ENCODE peak calls at places on chromosomes 2 and 18, in five cellular contexts. One of them, this sample, is unnamed.

GRCh38 chr2:178522950-178523595 is 42.8 kb downstream of the PLEKHA3 start:
- DNase-seq in A549: peak
- DNase-seq in H1: peak
- DNase-seq in IMR-90: peak
- DNase-seq in GM12878: peak
- DNase-seq in this sample: peak

GRCh38 chr2:70645733-70646420 is 92.3 kb upstream of the TGFA start:
- DNase-seq in A549: peak
- DNase-seq in H1: no peak
- DNase-seq in GM12878: no peak
- DNase-seq in IMR-90: no peak
- DNase-seq in this sample: peak

GRCh38 chr2:70596739-70597138 is 43.1 kb upstream of the TGFA start:
- DNase-seq in IMR-90: no peak
- DNase-seq in GM12878: no peak
- DNase-seq in A549: no peak
- DNase-seq in H1: no peak
- DNase-seq in this sample: no peak

GRCh38 chr18:21433436-21433835 is 167.1 kb downstream of the ESCO1 start:
- DNase-seq in H1: no peak
- DNase-seq in GM12878: no peak
- DNase-seq in A549: no peak
- DNase-seq in IMR-90: no peak
- DNase-seq in this sample: no peak

GRCh38 chr18:42092848-42093247 is 137.8 kb downstream of the PIK3C3 start:
- DNase-seq in GM12878: no peak
- DNase-seq in IMR-90: no peak
- DNase-seq in H1: no peak
- DNase-seq in A549: no peak
- DNase-seq in this sample: no peak

GRCh38 chr18:48405108-48405507 is 4.1 kb downstream of the ZBTB7C start:
- DNase-seq in GM12878: no peak
- DNase-seq in A549: no peak
- DNase-seq in H1: no peak
- DNase-seq in IMR-90: peak
- DNase-seq in this sample: peak

GRCh38 chr2:66701251-66701650 is 266.3 kb downstream of the MEIS1 start:
- DNase-seq in H1: no peak
- DNase-seq in A549: no peak
- DNase-seq in IMR-90: no peak
- DNase-seq in GM12878: no peak
- DNase-seq in this sample: no peak

GRCh38 chr2:5981241-5982055 is 289.3 kb downstream of the SOX11 start:
- DNase-seq in GM12878: no peak
- DNase-seq in A549: no peak
- DNase-seq in H1: no peak
- DNase-seq in IMR-90: peak
- DNase-seq in this sample: peak

GRCh38 chr2:7685342-7686015 is 768.3 kb downstream of the RNF144A start:
- DNase-seq in IMR-90: peak
- DNase-seq in H1: no peak
- DNase-seq in GM12878: no peak
- DNase-seq in A549: peak
- DNase-seq in this sample: no peak

GRCh38 chr2:235330775-235331438 is 162.9 kb upstream of the AGAP1 start:
- DNase-seq in IMR-90: peak
- DNase-seq in H1: no peak
- DNase-seq in GM12878: no peak
- DNase-seq in A549: peak
- DNase-seq in this sample: no peak

GRCh38 chr2:29747786-29748470 is 173.5 kb downstream of the ALK start:
- DNase-seq in GM12878: no peak
- DNase-seq in H1: no peak
- DNase-seq in A549: peak
- DNase-seq in IMR-90: peak
- DNase-seq in this sample: no peak

GRCh38 chr2:191637182-191638078 is 40.5 kb upstream of the NABP1 start:
- DNase-seq in GM12878: no peak
- DNase-seq in A549: peak
- DNase-seq in H1: no peak
- DNase-seq in IMR-90: peak
- DNase-seq in this sample: no peak

GRCh38 chr2:189162566-189162965 is 17.0 kb downstream of the COL5A2 start:
- DNase-seq in GM12878: no peak
- DNase-seq in A549: no peak
- DNase-seq in IMR-90: no peak
- DNase-seq in H1: no peak
- DNase-seq in this sample: no peak

GRCh38 chr2:158061763-158062162 is 39.9 kb upstream of the UPP2 start:
- DNase-seq in H1: no peak
- DNase-seq in GM12878: no peak
- DNase-seq in IMR-90: no peak
- DNase-seq in A549: no peak
- DNase-seq in this sample: no peak

GRCh38 chr18:70464343-70465114 is 175.7 kb downstream of the SOCS6 start:
- DNase-seq in IMR-90: peak
- DNase-seq in A549: peak
- DNase-seq in GM12878: no peak
- DNase-seq in H1: peak
- DNase-seq in this sample: peak

GRCh38 chr2:10283106-10284062 is 19.3 kb upstream of the HPCAL1 start:
- DNase-seq in GM12878: no peak
- DNase-seq in H1: no peak
- DNase-seq in IMR-90: peak
- DNase-seq in A549: peak
- DNase-seq in this sample: peak

GRCh38 chr2:218002103-218002502 is 692 bp downstream of the TNS1 start:
- DNase-seq in A549: no peak
- DNase-seq in IMR-90: no peak
- DNase-seq in GM12878: no peak
- DNase-seq in H1: no peak
- DNase-seq in this sample: peak

GRCh38 chr2:40155728-40156127 is 296.2 kb downstream of the SLC8A1 start:
- DNase-seq in H1: no peak
- DNase-seq in GM12878: no peak
- DNase-seq in A549: no peak
- DNase-seq in IMR-90: peak
- DNase-seq in this sample: no peak

GRCh38 chr2:223882715-223883114 is 45.3 kb upstream of the AP1S3 start:
- DNase-seq in H1: no peak
- DNase-seq in GM12878: no peak
- DNase-seq in IMR-90: no peak
- DNase-seq in A549: no peak
- DNase-seq in this sample: no peak

GRCh38 chr2:223880779-223881178 is 43.4 kb upstream of the AP1S3 start:
- DNase-seq in A549: no peak
- DNase-seq in H1: no peak
- DNase-seq in GM12878: no peak
- DNase-seq in IMR-90: no peak
- DNase-seq in this sample: no peak

GRCh38 chr2:223873672-223874071 is 36.3 kb upstream of the AP1S3 start:
- DNase-seq in A549: no peak
- DNase-seq in H1: no peak
- DNase-seq in IMR-90: no peak
- DNase-seq in GM12878: no peak
- DNase-seq in this sample: no peak

GRCh38 chr2:223877771-223878410 is 40.5 kb upstream of the AP1S3 start:
- DNase-seq in H1: no peak
- DNase-seq in A549: no peak
- DNase-seq in GM12878: no peak
- DNase-seq in IMR-90: no peak
- DNase-seq in this sample: no peak
- TF ChIP-seq RAD21 in H1: no peak
- TF ChIP-seq RAD21 in A549: no peak
- TF ChIP-seq RAD21 in GM12878: no peak
- TF ChIP-seq RAD21 in IMR-90: no peak
- TF ChIP-seq RAD21 in this sample: no peak

GRCh38 chr2:109440507-109441156 is 173.1 kb downstream of the SEPTIN10 start:
- DNase-seq in A549: no peak
- DNase-seq in H1: no peak
- DNase-seq in IMR-90: no peak
- DNase-seq in GM12878: no peak
- DNase-seq in this sample: no peak
- TF ChIP-seq RAD21 in A549: no peak
- TF ChIP-seq RAD21 in H1: no peak
- TF ChIP-seq RAD21 in IMR-90: no peak
- TF ChIP-seq RAD21 in GM12878: no peak
- TF ChIP-seq RAD21 in this sample: no peak

GRCh38 chr2:164046040-164046439 is 310.2 kb upstream of the FIGN start:
- DNase-seq in A549: no peak
- DNase-seq in GM12878: no peak
- DNase-seq in IMR-90: no peak
- DNase-seq in H1: no peak
- DNase-seq in this sample: no peak
- TF ChIP-seq RAD21 in A549: no peak
- TF ChIP-seq RAD21 in GM12878: no peak
- TF ChIP-seq RAD21 in IMR-90: no peak
- TF ChIP-seq RAD21 in H1: no peak
- TF ChIP-seq RAD21 in this sample: no peak

DNA sequence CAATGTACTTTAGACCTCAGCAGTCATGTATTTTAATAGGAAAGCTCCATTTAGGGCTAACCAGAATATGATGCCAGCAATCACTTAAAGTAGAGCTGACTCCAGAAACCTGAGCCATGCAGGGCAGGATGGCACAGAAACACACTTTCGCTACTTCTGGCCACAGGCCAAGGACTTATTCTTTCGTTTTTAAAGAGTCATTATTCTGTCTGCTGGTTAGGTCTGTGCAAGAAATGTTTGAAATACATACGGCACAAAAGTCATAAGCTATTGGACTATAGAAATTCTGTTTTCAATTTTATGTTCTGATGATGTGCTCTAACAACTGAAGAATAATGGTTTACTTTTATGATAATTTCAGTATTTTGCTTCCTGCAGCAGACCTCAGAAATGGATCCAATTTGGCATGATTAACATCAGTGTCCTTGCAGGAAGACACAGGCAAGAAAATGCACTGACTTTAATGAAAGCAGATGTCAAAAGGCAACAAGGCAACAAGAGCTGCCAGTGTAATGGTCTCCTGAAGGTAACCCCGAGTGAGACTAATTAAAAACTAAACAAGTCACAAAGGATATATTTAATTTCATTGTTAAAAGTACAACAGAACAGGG is 114.4 kb upstream of the CHRNA1 start:
- DNase-seq in IMR-90: peak
- DNase-seq in A549: no peak
- DNase-seq in H1: no peak
- DNase-seq in GM12878: no peak
- DNase-seq in this sample: peak
- TF ChIP-seq RAD21 in IMR-90: no peak
- TF ChIP-seq RAD21 in A549: no peak
- TF ChIP-seq RAD21 in H1: no peak
- TF ChIP-seq RAD21 in GM12878: no peak
- TF ChIP-seq RAD21 in this sample: no peak

This sample was measured in SK-N-SH.